ENCODE peak calls at places on chromosome 22, in four cellular contexts. One of them, this sample, is unnamed.

GRCh38 chr22:39496131-39496838 is 5.8 kb upstream of the MIEF1 start:
- DNase-seq in HepG2: peak; percentile 74
- DNase-seq in GM12878: no peak
- DNase-seq in K562: peak; percentile 51
- DNase-seq in this sample: peak; percentile 81

GRCh38 chr22:39087881-39088687 is 9.0 kb upstream of the APOBEC3H start:
- DNase-seq in HepG2: no peak
- DNase-seq in GM12878: no peak
- DNase-seq in K562: no peak
- DNase-seq in this sample: no peak

GRCh38 chr22:17434856-17435255 is 65.6 kb downstream of the CECR2 start:
- DNase-seq in HepG2: no peak
- DNase-seq in GM12878: no peak
- DNase-seq in K562: no peak
- DNase-seq in this sample: no peak

GRCh38 chr22:49300241-49300640 is 527.4 kb downstream of the BRD1 start:
- DNase-seq in HepG2: no peak
- DNase-seq in GM12878: no peak
- DNase-seq in K562: no peak
- DNase-seq in this sample: no peak

GRCh38 chr22:34886812-34887211 is 179.1 kb upstream of the ISX start:
- DNase-seq in HepG2: no peak
- DNase-seq in GM12878: no peak
- DNase-seq in K562: no peak
- DNase-seq in this sample: no peak

GRCh38 chr22:30687358-30687757 is 7.3 kb upstream of the OSBP2 start:
- DNase-seq in HepG2: no peak
- DNase-seq in GM12878: no peak
- DNase-seq in K562: no peak
- DNase-seq in this sample: no peak

GRCh38 chr22:44746836-44747519 is 5.4 kb upstream of the ARHGAP8 start:
- DNase-seq in HepG2: peak; percentile 43
- DNase-seq in GM12878: no peak
- DNase-seq in K562: no peak
- DNase-seq in this sample: no peak

GRCh38 chr22:32531955-32532818 is 57.6 kb downstream of the FBXO7 start:
- DNase-seq in HepG2: peak; percentile 87
- DNase-seq in GM12878: no peak
- DNase-seq in K562: peak; percentile 69
- DNase-seq in this sample: no peak

GRCh38 chr22:45268167-45268957 is 16.4 kb upstream of the UPK3A start:
- DNase-seq in HepG2: no peak
- DNase-seq in GM12878: no peak
- DNase-seq in K562: no peak
- DNase-seq in this sample: peak; percentile 47

GRCh38 chr22:49992921-49993648 is 19.5 kb downstream of the IL17REL start:
- DNase-seq in HepG2: peak; percentile 49
- DNase-seq in GM12878: no peak
- DNase-seq in K562: peak; percentile 55
- DNase-seq in this sample: peak; percentile 77

GRCh38 chr22:22478450-22478849 is 30.1 kb downstream of the ZNF280B start:
- DNase-seq in HepG2: no peak
- DNase-seq in GM12878: no peak
- DNase-seq in K562: peak; percentile 36
- DNase-seq in this sample: no peak

GRCh38 chr22:21948390-21948789 is 4.3 kb downstream of the PPM1F start:
- DNase-seq in HepG2: no peak
- DNase-seq in GM12878: no peak
- DNase-seq in K562: no peak
- DNase-seq in this sample: no peak

GRCh38 chr22:22207845-22208564 is 36.6 kb upstream of the VPREB1 start:
- DNase-seq in HepG2: peak; percentile 53
- DNase-seq in GM12878: peak; percentile 62
- DNase-seq in K562: peak; percentile 98
- DNase-seq in this sample: peak; percentile 87

GRCh38 chr22:17700778-17701177 is 62.2 kb downstream of the BCL2L13 start:
- DNase-seq in HepG2: no peak
- DNase-seq in GM12878: no peak
- DNase-seq in K562: no peak
- DNase-seq in this sample: no peak

GRCh38 chr22:36853407-36854099 is 7.3 kb upstream of the NCF4 start:
- DNase-seq in HepG2: peak; percentile 25
- DNase-seq in GM12878: no peak
- DNase-seq in K562: peak; percentile 57
- DNase-seq in this sample: peak; percentile 83

GRCh38 chr22:24582111-24582814 is 10.6 kb downstream of the LRRC75B start:
- DNase-seq in HepG2: no peak
- DNase-seq in GM12878: no peak
- DNase-seq in K562: no peak
- DNase-seq in this sample: no peak

GRCh38 chr22:24579242-24579569 is 13.7 kb downstream of the LRRC75B start:
- DNase-seq in HepG2: no peak
- DNase-seq in GM12878: no peak
- DNase-seq in K562: no peak
- DNase-seq in this sample: no peak

GRCh38 chr22:24578355-24579241 is 14.3 kb downstream of the LRRC75B start:
- DNase-seq in HepG2: peak; percentile 98
- DNase-seq in GM12878: no peak
- DNase-seq in K562: no peak
- DNase-seq in this sample: no peak

GRCh38 chr22:24580276-24580675 is 12.6 kb downstream of the LRRC75B start:
- DNase-seq in HepG2: no peak
- DNase-seq in GM12878: no peak
- DNase-seq in K562: no peak
- DNase-seq in this sample: no peak

DNA sequence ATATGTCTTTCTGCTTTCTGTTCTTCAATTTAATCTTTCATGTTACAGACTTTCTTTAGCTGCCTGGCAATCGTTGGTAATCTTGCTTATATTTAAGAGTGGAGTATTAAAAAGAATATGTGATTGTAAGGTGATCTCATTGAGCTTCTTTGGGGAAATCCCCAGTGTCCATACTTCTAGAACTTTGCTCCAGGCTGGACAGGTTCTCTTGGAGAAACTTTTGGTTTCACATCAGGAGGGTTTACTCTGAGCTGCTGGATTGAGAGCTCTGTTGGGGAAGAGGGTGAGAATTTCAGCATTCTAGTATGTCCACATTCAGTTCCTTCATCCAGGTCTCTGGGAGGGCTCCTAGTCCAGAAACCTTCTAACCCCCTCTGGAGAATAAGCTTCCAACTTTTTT is 16.1 kb downstream of the LRRC75B start:
- DNase-seq in HepG2: no peak
- DNase-seq in GM12878: no peak
- DNase-seq in K562: no peak
- DNase-seq in this sample: no peak
- TF ChIP-seq FOXM1 in HepG2: no peak
- TF ChIP-seq FOXM1 in GM12878: no peak
- TF ChIP-seq FOXM1 in K562: no peak
- TF ChIP-seq FOXM1 in this sample: no peak

DNA sequence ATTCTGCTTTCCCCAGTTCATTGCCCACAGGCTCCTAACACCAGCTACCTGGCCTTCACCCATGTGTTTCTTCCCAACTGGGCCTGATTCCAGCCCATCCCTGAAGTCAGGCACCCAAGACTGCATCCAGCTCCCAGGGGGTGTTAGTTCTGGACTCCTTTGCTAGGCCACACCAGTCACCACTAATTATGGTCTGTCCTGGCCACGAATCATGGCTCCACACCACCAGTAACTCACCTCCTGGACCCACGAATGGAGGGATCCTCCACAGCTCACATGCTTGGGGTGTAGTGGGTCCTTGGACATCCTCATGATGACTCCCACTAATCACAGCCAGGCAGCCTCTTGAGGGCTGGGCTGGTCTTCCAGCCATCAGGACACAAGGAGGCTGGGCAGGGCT is 3.6 kb upstream of the RASL10A start:
- DNase-seq in HepG2: no peak
- DNase-seq in GM12878: no peak
- DNase-seq in K562: no peak
- DNase-seq in this sample: no peak
- TF ChIP-seq FOXK2 in HepG2: no peak
- TF ChIP-seq FOXK2 in GM12878: no peak
- TF ChIP-seq FOXK2 in K562: no peak
- TF ChIP-seq FOXK2 in this sample: no peak

DNA sequence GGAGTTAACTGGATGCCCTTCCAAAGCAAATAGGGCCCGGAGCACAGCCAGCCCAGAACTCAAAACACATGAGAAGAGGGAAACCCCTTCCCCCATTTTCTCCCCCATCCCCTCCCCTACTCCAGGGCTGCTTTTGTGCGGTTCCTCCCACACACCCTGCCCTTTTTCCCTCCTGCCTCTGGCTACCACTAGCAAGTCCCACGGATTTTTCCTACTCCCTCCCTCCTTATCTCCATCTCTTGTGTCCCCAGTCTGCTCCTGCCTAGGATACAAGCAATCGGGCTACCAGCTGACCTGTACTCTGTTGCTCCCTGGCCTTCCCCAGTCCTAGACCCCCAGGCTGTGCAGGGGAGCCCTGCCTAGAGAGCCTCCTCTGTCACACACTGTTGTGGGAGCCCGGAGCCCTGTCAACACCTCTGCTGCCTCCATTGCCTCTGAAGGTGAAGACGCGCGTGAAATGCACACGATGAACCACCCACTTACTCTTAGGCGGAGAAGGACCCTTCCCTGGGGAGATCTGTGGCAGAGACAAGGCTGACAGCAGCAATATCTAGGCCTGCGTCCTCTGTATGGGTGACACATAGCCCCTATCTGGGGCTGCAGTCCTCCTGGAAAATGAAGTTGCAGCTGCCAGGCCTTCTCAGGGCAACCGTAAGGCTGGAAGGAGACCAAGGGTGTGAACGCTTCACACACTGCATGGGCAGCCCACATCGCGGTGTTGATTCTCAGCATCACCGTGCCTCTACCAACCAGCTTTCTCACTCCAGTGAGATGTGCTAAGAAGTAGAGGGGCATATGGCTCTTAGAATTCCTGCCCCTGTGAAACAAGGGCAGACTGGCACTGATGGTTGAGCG is 282.7 kb downstream of the MN1 start:
- DNase-seq in HepG2: no peak
- DNase-seq in GM12878: no peak
- DNase-seq in K562: no peak
- DNase-seq in this sample: no peak
- TF ChIP-seq FOXM1 in HepG2: no peak
- TF ChIP-seq FOXM1 in GM12878: no peak
- TF ChIP-seq FOXM1 in K562: no peak
- TF ChIP-seq FOXM1 in this sample: no peak

GRCh38 chr22:28249402-28249801 is 330.3 kb upstream of the PITPNB start:
- DNase-seq in HepG2: no peak
- DNase-seq in GM12878: no peak
- DNase-seq in K562: no peak
- DNase-seq in this sample: no peak

GRCh38 chr22:28252539-28252938 is 333.5 kb upstream of the PITPNB start:
- DNase-seq in HepG2: no peak
- DNase-seq in GM12878: no peak
- DNase-seq in K562: no peak
- DNase-seq in this sample: no peak

GRCh38 chr22:28247114-28247513 is 328.1 kb upstream of the PITPNB start:
- DNase-seq in HepG2: no peak
- DNase-seq in GM12878: no peak
- DNase-seq in K562: no peak
- DNase-seq in this sample: no peak

GRCh38 chr22:28247667-28248363 is 328.8 kb upstream of the PITPNB start:
- DNase-seq in HepG2: no peak
- DNase-seq in GM12878: no peak
- DNase-seq in K562: peak; percentile 41
- DNase-seq in this sample: peak; percentile 50

DNA sequence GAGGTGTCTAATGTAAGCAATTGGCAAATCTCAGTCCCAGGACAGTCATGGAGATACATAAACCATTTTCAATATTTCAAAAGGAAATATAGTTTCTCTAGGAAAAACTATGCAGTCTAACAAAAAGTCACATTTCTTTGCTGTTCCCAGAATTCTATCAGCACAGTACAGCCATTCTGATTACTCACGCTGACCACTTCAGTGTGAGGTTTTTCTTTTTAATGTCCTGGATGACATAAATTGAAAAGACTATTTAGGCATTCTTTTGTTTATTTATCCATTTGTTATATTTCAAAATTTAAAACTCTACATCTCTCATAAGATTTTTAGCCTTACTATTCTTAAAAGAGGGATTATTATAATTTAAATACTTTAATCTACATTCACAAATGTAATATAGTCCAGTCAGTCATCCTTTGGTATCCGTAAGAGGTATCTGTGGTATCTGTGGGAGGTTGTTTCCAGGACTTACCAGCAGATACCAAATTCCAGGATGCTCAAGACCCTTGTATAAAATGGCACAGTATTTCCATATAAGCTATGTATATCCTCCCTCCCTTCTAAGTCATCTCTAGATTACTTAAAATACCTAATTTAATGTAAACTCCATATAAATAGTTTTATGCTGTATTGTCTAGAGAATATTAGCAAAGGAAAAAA is 331.1 kb upstream of the PITPNB start:
- DNase-seq in HepG2: no peak
- DNase-seq in GM12878: no peak
- DNase-seq in K562: no peak
- DNase-seq in this sample: no peak
- TF ChIP-seq FOXK2 in HepG2: no peak
- TF ChIP-seq FOXK2 in GM12878: no peak
- TF ChIP-seq FOXK2 in K562: no peak
- TF ChIP-seq FOXK2 in this sample: no peak

GRCh38 chr22:20395181-20395896 is 1.4 kb downstream of the ZNF74 start:
- DNase-seq in HepG2: no peak
- DNase-seq in GM12878: no peak
- DNase-seq in K562: peak; percentile 27
- DNase-seq in this sample: no peak

GRCh38 chr22:20397498-20397897 is 3.5 kb downstream of the ZNF74 start:
- DNase-seq in HepG2: no peak
- DNase-seq in GM12878: no peak
- DNase-seq in K562: no peak
- DNase-seq in this sample: no peak

GRCh38 chr22:20395897-20396287 is 1.9 kb downstream of the ZNF74 start:
- DNase-seq in HepG2: no peak
- DNase-seq in GM12878: no peak
- DNase-seq in K562: no peak
- DNase-seq in this sample: no peak

GRCh38 chr22:20398420-20398819 is 4.5 kb downstream of the ZNF74 start:
- DNase-seq in HepG2: no peak
- DNase-seq in GM12878: no peak
- DNase-seq in K562: no peak
- DNase-seq in this sample: no peak

GRCh38 chr22:20396639-20397038 is 2.7 kb downstream of the ZNF74 start:
- DNase-seq in HepG2: no peak
- DNase-seq in GM12878: peak; percentile 19
- DNase-seq in K562: peak; percentile 30
- DNase-seq in this sample: no peak
- TF ChIP-seq FOXM1 in HepG2: no peak
- TF ChIP-seq FOXM1 in GM12878: no peak
- TF ChIP-seq FOXM1 in K562: no peak
- TF ChIP-seq FOXM1 in this sample: no peak